ENCODE peak calls at places on chromosomes 2 and 18, in six cellular contexts. One of them, this sample, is unnamed.
A peak's percentile ranks its signal among the peaks of the same experiment; 100 is the strongest.

GRCh38 chr2:65018141-65018582 is 29.0 kb downstream of the SLC1A4 start:
- DNase-seq in HCT116: no peak
- DNase-seq in aorta: peak; percentile 83
- DNase-seq in GM23248: no peak
- DNase-seq in esophagus squamous epithelium: no peak
- DNase-seq in transverse colon: peak; percentile 23
- DNase-seq in this sample: no peak

GRCh38 chr2:78585849-78586248 is 439.7 kb upstream of the REG3G start:
- DNase-seq in HCT116: no peak
- DNase-seq in aorta: no peak
- DNase-seq in GM23248: no peak
- DNase-seq in esophagus squamous epithelium: no peak
- DNase-seq in transverse colon: no peak
- DNase-seq in this sample: no peak

GRCh38 chr2:108229875-108230274 is 9.9 kb upstream of the SULT1C3 start:
- DNase-seq in HCT116: no peak
- DNase-seq in aorta: no peak
- DNase-seq in GM23248: no peak
- DNase-seq in esophagus squamous epithelium: no peak
- DNase-seq in transverse colon: no peak
- DNase-seq in this sample: no peak

GRCh38 chr2:219119422-219120043 is 41.1 kb downstream of the NHEJ1 start:
- DNase-seq in HCT116: peak; percentile 27
- DNase-seq in aorta: peak; percentile 68
- DNase-seq in GM23248: peak; percentile 70
- DNase-seq in esophagus squamous epithelium: no peak
- DNase-seq in transverse colon: peak; percentile 81
- DNase-seq in this sample: peak; percentile 45

GRCh38 chr2:177282101-177282573 is 17.6 kb upstream of the NFE2L2 start:
- DNase-seq in HCT116: no peak
- DNase-seq in aorta: no peak
- DNase-seq in GM23248: peak; percentile 26
- DNase-seq in esophagus squamous epithelium: no peak
- DNase-seq in transverse colon: no peak
- DNase-seq in this sample: no peak

GRCh38 chr2:236166781-236167296 is 1.3 kb downstream of the GBX2 start:
- DNase-seq in HCT116: no peak
- DNase-seq in aorta: no peak
- DNase-seq in GM23248: no peak
- DNase-seq in esophagus squamous epithelium: no peak
- DNase-seq in transverse colon: no peak
- DNase-seq in this sample: no peak

GRCh38 chr2:159209341-159210306 is 76.9 kb downstream of the WDSUB1 start:
- DNase-seq in HCT116: no peak
- DNase-seq in aorta: no peak
- DNase-seq in GM23248: no peak
- DNase-seq in esophagus squamous epithelium: no peak
- DNase-seq in transverse colon: peak; percentile 71
- DNase-seq in this sample: no peak

GRCh38 chr2:120516323-120517314 is 170.7 kb downstream of the INHBB start:
- DNase-seq in HCT116: no peak
- DNase-seq in aorta: no peak
- DNase-seq in GM23248: no peak
- DNase-seq in esophagus squamous epithelium: no peak
- DNase-seq in transverse colon: no peak
- DNase-seq in this sample: no peak

GRCh38 chr2:138515084-138515483 is 13.5 kb downstream of the SPOPL start:
- DNase-seq in HCT116: no peak
- DNase-seq in aorta: no peak
- DNase-seq in GM23248: no peak
- DNase-seq in esophagus squamous epithelium: no peak
- DNase-seq in transverse colon: no peak
- DNase-seq in this sample: no peak

GRCh38 chr2:145623136-145623535 is 1103.2 kb upstream of the ZEB2 start:
- DNase-seq in HCT116: no peak
- DNase-seq in aorta: no peak
- DNase-seq in GM23248: peak; percentile 80
- DNase-seq in esophagus squamous epithelium: no peak
- DNase-seq in transverse colon: no peak
- DNase-seq in this sample: no peak

GRCh38 chr18:77376733-77377094 is 127.1 kb downstream of the GALR1 start:
- DNase-seq in HCT116: no peak
- DNase-seq in aorta: no peak
- DNase-seq in GM23248: no peak
- DNase-seq in esophagus squamous epithelium: no peak
- DNase-seq in transverse colon: no peak
- DNase-seq in this sample: no peak

GRCh38 chr18:75923169-75923568 is 495.7 kb upstream of the SMIM21 start:
- DNase-seq in HCT116: peak; percentile 10
- DNase-seq in aorta: peak; percentile 81
- DNase-seq in GM23248: peak; percentile 66
- DNase-seq in esophagus squamous epithelium: no peak
- DNase-seq in transverse colon: peak; percentile 26
- DNase-seq in this sample: peak; percentile 41

DNA sequence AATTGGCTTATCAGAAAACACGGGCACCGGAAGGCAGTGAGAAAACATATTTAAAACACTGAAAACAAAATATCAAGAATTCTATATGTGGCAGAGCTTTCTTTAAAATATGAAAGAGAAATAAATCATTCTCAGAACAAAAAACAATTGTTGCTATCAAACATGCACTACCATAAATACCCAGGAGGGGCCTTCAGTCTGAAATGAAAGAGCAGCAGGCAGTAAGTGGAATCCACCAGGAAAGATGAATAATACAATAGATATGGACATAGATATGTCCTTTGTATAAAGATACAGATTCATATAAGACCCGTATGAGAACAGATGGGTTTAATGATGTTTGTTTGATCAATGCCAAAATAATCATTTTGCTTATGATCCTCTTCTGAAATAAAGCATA is 142.0 kb downstream of the TMEM18 start:
- DNase-seq in HCT116: peak; percentile 10
- DNase-seq in aorta: no peak
- DNase-seq in GM23248: peak; percentile 19
- DNase-seq in esophagus squamous epithelium: no peak
- DNase-seq in transverse colon: no peak
- DNase-seq in this sample: no peak
- H3K9me3 ChIP-seq in HCT116: no peaks in the 10 kb centered on the region
- H3K9me3 ChIP-seq in aorta: peaks cover 5% of the 10 kb centered on the region
- H3K9me3 ChIP-seq in GM23248: no peaks in the 10 kb centered on the region
- H3K9me3 ChIP-seq in esophagus squamous epithelium: no peaks in the 10 kb centered on the region
- H3K9me3 ChIP-seq in transverse colon: peaks cover 3% of the 10 kb centered on the region
- H3K9me3 ChIP-seq in this sample: no peaks in the 10 kb centered on the region

GRCh38 chr2:239096676-239097427 is 249.0 kb downstream of the TWIST2 start:
- DNase-seq in HCT116: no peak
- DNase-seq in aorta: no peak
- DNase-seq in GM23248: no peak
- DNase-seq in esophagus squamous epithelium: no peak
- DNase-seq in transverse colon: no peak
- DNase-seq in this sample: no peak

GRCh38 chr2:239099474-239099873 is 251.6 kb downstream of the TWIST2 start:
- DNase-seq in HCT116: no peak
- DNase-seq in aorta: no peak
- DNase-seq in GM23248: no peak
- DNase-seq in esophagus squamous epithelium: no peak
- DNase-seq in transverse colon: no peak
- DNase-seq in this sample: no peak

GRCh38 chr2:239101071-239101470 is 253.2 kb downstream of the TWIST2 start:
- DNase-seq in HCT116: no peak
- DNase-seq in aorta: no peak
- DNase-seq in GM23248: no peak
- DNase-seq in esophagus squamous epithelium: no peak
- DNase-seq in transverse colon: no peak
- DNase-seq in this sample: no peak

GRCh38 chr2:239097428-239097696 is 249.5 kb downstream of the TWIST2 start:
- DNase-seq in HCT116: no peak
- DNase-seq in aorta: no peak
- DNase-seq in GM23248: no peak
- DNase-seq in esophagus squamous epithelium: no peak
- DNase-seq in transverse colon: no peak
- DNase-seq in this sample: no peak

DNA sequence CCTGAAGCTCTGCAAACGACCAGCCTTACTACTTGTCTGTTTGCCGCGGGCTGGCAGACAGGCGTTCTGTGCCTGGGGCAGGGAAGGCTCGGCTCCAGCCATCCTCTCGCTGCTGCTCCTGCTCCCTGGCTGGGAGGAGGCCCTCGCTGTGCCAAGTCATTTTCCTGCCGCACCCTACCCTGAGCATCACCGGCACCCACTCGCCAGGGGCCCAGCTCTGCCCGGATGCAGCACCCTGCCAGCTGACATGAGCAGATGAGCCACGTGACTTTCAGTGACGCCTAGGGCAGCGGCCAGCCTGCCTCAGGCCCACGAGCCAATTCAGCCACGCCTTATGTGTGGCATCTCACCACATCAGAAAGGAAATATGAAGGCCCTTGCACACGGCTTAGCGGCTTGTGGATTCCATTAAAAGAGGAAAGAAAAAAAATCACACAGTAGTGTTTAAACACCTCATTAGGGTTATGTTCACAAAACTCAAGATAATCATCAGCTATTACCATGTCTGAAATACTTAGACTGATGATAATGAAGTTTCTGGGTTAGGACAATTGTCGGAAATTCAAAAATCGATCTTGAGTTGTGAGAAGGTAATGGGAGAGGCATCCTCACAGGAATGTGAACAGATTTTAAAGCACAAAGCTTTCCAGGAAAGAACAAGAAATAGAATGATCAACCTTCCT is 250.5 kb downstream of the TWIST2 start:
- DNase-seq in HCT116: no peak
- DNase-seq in aorta: no peak
- DNase-seq in GM23248: peak; percentile 95
- DNase-seq in esophagus squamous epithelium: no peak
- DNase-seq in transverse colon: peak; percentile 23
- DNase-seq in this sample: no peak
- H3K36me3 ChIP-seq in HCT116: peaks cover 4% of the 10 kb centered on the region
- H3K36me3 ChIP-seq in aorta: no peaks in the 10 kb centered on the region
- H3K36me3 ChIP-seq in GM23248: no peaks in the 10 kb centered on the region
- H3K36me3 ChIP-seq in esophagus squamous epithelium: peaks cover 93% of the 10 kb centered on the region
- H3K36me3 ChIP-seq in transverse colon: no peaks in the 10 kb centered on the region
- H3K36me3 ChIP-seq in this sample: no peaks in the 10 kb centered on the region

DNA sequence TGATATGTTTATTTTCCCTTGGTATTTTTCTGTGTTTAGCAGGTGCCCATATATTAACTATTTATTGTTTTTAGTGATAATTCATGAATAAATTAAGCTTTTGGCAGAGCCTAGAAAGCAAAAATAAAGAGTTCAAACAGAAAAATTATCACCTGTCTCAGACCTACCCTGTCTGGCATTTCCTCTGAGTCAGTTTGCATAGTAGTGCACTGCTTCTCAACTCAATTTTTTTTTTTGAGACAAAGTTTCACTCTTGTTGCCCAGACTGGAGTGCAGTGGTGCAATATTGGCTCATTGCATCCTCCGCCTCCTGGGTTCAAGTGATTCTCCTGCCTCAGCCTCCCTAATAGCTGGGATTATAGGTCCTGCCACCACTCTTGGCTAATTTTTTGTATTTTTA is 793.9 kb downstream of the SUCLG1 start:
- DNase-seq in HCT116: no peak
- DNase-seq in aorta: no peak
- DNase-seq in GM23248: no peak
- DNase-seq in esophagus squamous epithelium: no peak
- DNase-seq in transverse colon: no peak
- DNase-seq in this sample: no peak
- H3K9me3 ChIP-seq in HCT116: no peaks in the 10 kb centered on the region
- H3K9me3 ChIP-seq in aorta: no peaks in the 10 kb centered on the region
- H3K9me3 ChIP-seq in GM23248: no peaks in the 10 kb centered on the region
- H3K9me3 ChIP-seq in esophagus squamous epithelium: no peaks in the 10 kb centered on the region
- H3K9me3 ChIP-seq in transverse colon: no peaks in the 10 kb centered on the region
- H3K9me3 ChIP-seq in this sample: no peaks in the 10 kb centered on the region

GRCh38 chr18:35171315-35171987 is 69.4 kb upstream of the ZNF397 start:
- DNase-seq in HCT116: no peak
- DNase-seq in aorta: no peak
- DNase-seq in GM23248: peak; percentile 45
- DNase-seq in esophagus squamous epithelium: no peak
- DNase-seq in transverse colon: no peak
- DNase-seq in this sample: no peak
- H3K36me3 ChIP-seq in HCT116: no peaks in the 10 kb centered on the region
- H3K36me3 ChIP-seq in aorta: no peaks in the 10 kb centered on the region
- H3K36me3 ChIP-seq in GM23248: no peaks in the 10 kb centered on the region
- H3K36me3 ChIP-seq in esophagus squamous epithelium: no peaks in the 10 kb centered on the region
- H3K36me3 ChIP-seq in transverse colon: no peaks in the 10 kb centered on the region
- H3K36me3 ChIP-seq in this sample: no peaks in the 10 kb centered on the region

This sample was measured in uterus.